ENCODE peak calls at places on chromosomes 11 and 22, in six cellular contexts. X is omental fat pad, I is HL-60, T is right atrium auricular region, J is mucosa of descending colon, Y is lung. S is an unnamed sample.

GRCh38 chr11:44988111-44988510 is 37.4 kb upstream of the TP53I11 start:
- DNase-seq in X (no peak), I (no peak), T (peak; percentile 38), J (no peak), Y (no peak), S (no peak)

GRCh38 chr11:112884012-112884767 is 77.0 kb upstream of the NCAM1 start:
- DNase-seq in X (no peak), I (no peak), T (no peak), J (no peak), Y (no peak), S (no peak)

GRCh38 chr11:94032725-94033124 is 11.6 kb downstream of the HEPHL1 start:
- DNase-seq in X (no peak), I (no peak), T (no peak), J (no peak), Y (peak; percentile 22), S (no peak)

GRCh38 chr11:112537846-112538330 is 277.2 kb upstream of the PLET1 start:
- DNase-seq in X (no peak), I (no peak), T (no peak), J (no peak), Y (no peak), S (no peak)

GRCh38 chr11:130523609-130524008 is 75.2 kb downstream of the ADAMTS15 start:
- DNase-seq in X (no peak), I (no peak), T (peak; percentile 81), J (no peak), Y (peak; percentile 25), S (no peak)

GRCh38 chr22:19550382-19550781 is 26.2 kb upstream of the CLDN5 start:
- DNase-seq in X (no peak), I (no peak), T (no peak), J (no peak), Y (no peak), S (no peak)

GRCh38 chr22:44365196-44365802 is 52.5 kb upstream of the SHISAL1 start:
- DNase-seq in X (no peak), I (no peak), T (no peak), J (peak; percentile 9), Y (no peak), S (no peak)

GRCh38 chr11:108246309-108246708 is 23.4 kb downstream of the ATM start:
- DNase-seq in X (no peak), I (no peak), T (no peak), J (no peak), Y (no peak), S (no peak)

GRCh38 chr22:50186789-50187523 is 1.2 kb downstream of the TRABD start:
- DNase-seq in X (no peak), I (no peak), T (no peak), J (peak; percentile 82), Y (no peak), S (no peak)

GRCh38 chr22:49396817-49397216 is 430.9 kb downstream of the BRD1 start:
- DNase-seq in X (no peak), I (no peak), T (peak; percentile 32), J (no peak), Y (no peak), S (peak; percentile 13)

GRCh38 chr22:30648825-30649224 is 13.2 kb downstream of the SLC35E4 start:
- DNase-seq in X (no peak), I (no peak), T (no peak), J (no peak), Y (no peak), S (no peak)

GRCh38 chr11:900545-900944 is 10.1 kb downstream of the CHID1 start:
- DNase-seq in X (no peak), I (no peak), T (no peak), J (no peak), Y (no peak), S (no peak)

GRCh38 chr11:899724-900123 is 10.9 kb downstream of the CHID1 start:
- DNase-seq in X (no peak), I (no peak), T (no peak), J (no peak), Y (no peak), S (no peak)

GRCh38 chr11:898160-898517 is 12.5 kb downstream of the CHID1 start:
- DNase-seq in X (no peak), I (no peak), T (no peak), J (no peak), Y (no peak), S (no peak)

GRCh38 chr11:897226-898159 is 13.1 kb downstream of the CHID1 start:
- DNase-seq in X (no peak), I (no peak), T (no peak), J (no peak), Y (no peak), S (no peak)

GRCh38 chr11:898540-899190 is 11.9 kb downstream of the CHID1 start:
- DNase-seq in X (no peak), I (no peak), T (no peak), J (no peak), Y (no peak), S (no peak)
- TF ChIP-seq CTCF in X (no peak), I (no peak), T (no peak), J (no peak), Y (no peak), S (no peak)

DNA sequence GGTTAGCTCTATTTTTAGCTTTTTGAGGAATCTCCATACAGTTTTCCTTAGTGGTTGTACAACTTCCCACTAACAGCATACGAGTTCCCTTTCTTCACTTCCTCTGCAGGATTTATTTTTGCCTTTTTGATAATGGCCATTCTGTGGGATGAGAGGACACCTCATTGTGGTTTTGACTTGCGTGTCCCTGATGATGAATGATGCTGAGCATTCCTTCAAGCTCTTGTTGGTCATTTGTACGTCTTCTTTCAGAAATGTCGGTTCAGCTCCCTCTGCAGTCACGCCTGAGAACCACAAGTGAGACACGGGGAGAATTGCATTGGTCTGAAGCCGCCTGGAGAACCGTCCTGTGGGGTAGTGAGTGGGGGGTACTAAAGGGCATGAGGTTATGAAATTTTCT is 2.0 kb upstream of the KRTAP5-10 start:
- DNase-seq in X (no peak), I (no peak), T (no peak), J (no peak), Y (no peak), S (no peak)
- TF ChIP-seq CTCF in X (no peak), I (peak; percentile 52), T (peak; percentile 47), J (no peak), Y (peak; percentile 32), S (no peak)

GRCh38 chr11:102364991-102365390 is 18.0 kb downstream of the BIRC2 start:
- DNase-seq in X (no peak), I (no peak), T (no peak), J (no peak), Y (no peak), S (no peak)

GRCh38 chr11:102368472-102368871 is 21.5 kb downstream of the BIRC2 start:
- DNase-seq in X (no peak), I (no peak), T (no peak), J (no peak), Y (no peak), S (no peak)

DNA sequence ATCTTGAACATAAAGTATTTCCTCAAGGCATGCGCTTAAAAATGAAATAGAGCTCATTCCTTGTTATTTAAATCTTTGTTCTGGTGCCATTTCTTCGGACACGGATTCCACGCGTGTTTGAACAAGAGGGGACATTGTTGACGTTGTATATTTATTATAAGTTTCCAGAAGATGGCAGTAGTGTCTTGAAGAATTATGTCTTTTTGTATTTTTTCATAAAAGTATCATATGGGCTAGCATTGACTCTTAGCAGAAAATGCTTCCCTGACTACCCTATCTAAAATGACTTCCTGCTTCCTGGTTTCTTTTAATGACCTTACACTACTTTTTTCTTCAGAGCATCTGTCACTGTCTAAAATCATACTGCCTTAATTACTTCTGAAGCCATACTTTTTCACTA is 20.4 kb downstream of the BIRC2 start:
- DNase-seq in X (no peak), I (no peak), T (no peak), J (no peak), Y (no peak), S (no peak)
- TF ChIP-seq CTCF in X (no peak), I (no peak), T (peak; percentile 39), J (no peak), Y (no peak), S (no peak)

GRCh38 chr11:74097838-74098237 is 73.0 kb downstream of the C2CD3 start:
- DNase-seq in X (no peak), I (no peak), T (no peak), J (no peak), Y (no peak), S (no peak)

GRCh38 chr11:74092425-74092824 is 78.4 kb downstream of the C2CD3 start:
- DNase-seq in X (no peak), I (no peak), T (no peak), J (no peak), Y (no peak), S (no peak)

GRCh38 chr11:74090701-74091100 is 80.1 kb downstream of the C2CD3 start:
- DNase-seq in X (no peak), I (no peak), T (no peak), J (no peak), Y (no peak), S (no peak)

GRCh38 chr11:74091549-74091948 is 79.3 kb downstream of the C2CD3 start:
- DNase-seq in X (no peak), I (no peak), T (no peak), J (no peak), Y (no peak), S (no peak)

GRCh38 chr11:74094393-74094792 is 76.4 kb downstream of the C2CD3 start:
- DNase-seq in X (no peak), I (no peak), T (no peak), J (no peak), Y (no peak), S (no peak)
- TF ChIP-seq CTCF in X (no peak), I (no peak), T (no peak), J (no peak), Y (no peak), S (no peak)

GRCh38 chr11:91773090-91773489 is 451.5 kb upstream of the FAT3 start:
- DNase-seq in X (no peak), I (no peak), T (no peak), J (no peak), Y (no peak), S (no peak)
- TF ChIP-seq CTCF in X (no peak), I (no peak), T (no peak), J (no peak), Y (no peak), S (no peak)

DNA sequence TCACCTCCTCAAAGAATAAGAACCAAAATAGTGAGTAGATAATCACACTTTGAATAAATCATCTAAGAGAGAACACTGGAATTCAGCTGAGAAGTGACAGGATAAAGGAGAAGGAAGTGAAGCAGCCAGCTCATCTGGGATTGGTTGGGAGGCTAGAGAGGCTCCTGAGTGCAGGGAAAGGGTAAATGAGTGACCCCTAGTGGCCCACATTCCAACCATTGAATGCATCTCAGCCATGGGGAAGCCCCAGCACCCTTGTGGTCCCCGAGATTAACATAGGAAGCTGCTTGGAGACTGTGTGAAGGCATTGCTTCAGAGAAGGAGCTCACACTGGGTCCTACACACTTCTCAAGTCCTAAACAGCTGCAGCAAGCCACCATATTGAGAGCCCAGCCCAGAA is 82.3 kb downstream of the JRKL start:
- DNase-seq in X (no peak), I (no peak), T (no peak), J (no peak), Y (no peak), S (no peak)
- TF ChIP-seq CTCF in X (no peak), I (no peak), T (no peak), J (no peak), Y (no peak), S (no peak)

GRCh38 chr22:21947040-21948014 is 5.3 kb downstream of the PPM1F start:
- DNase-seq in X (no peak), I (no peak), T (no peak), J (no peak), Y (no peak), S (no peak)
- TF ChIP-seq CTCF in X (peak; percentile 9), I (no peak), T (peak; percentile 64), J (no peak), Y (peak; percentile 9), S (no peak)

S was measured in mesothelial cell of epicardium.